ENCODE peak calls at places on chromosome 1, in nine cellular contexts. Y, N, P, F, B, Z, Q, O and T are unnamed samples.
A peak's percentile ranks its signal among the peaks of the same experiment; 100 is the strongest.

GRCh38 chr1:36576118-36576517 is 93.4 kb upstream of the CSF3R start:
- DNase-seq in P (peak; percentile 77), Y (peak; percentile 13), F (peak; percentile 43), O (peak; percentile 40), Z (peak; percentile 24), N (peak; percentile 31), B (peak; percentile 57), Q (no peak), T (peak; percentile 64)

GRCh38 chr1:222040163-222040900 is 298.4 kb upstream of the DUSP10 start:
- DNase-seq in B (no peak), O (no peak), N (no peak), P (no peak), F (no peak), Z (peak; percentile 24), Y (no peak), Q (no peak), T (peak; percentile 64)

GRCh38 chr1:161021168-161021958 is 411 bp upstream of the F11R start:
- DNase-seq in Q (peak; percentile 99), F (peak; percentile 99), B (peak; percentile 100), Y (peak; percentile 78), O (peak; percentile 97), P (peak; percentile 96), N (peak; percentile 57), Z (peak; percentile 78), T (peak; percentile 67)

GRCh38 chr1:1166642-1167415 is 6.9 kb upstream of the TTLL10 start:
- DNase-seq in F (no peak), Q (no peak), Y (no peak), N (no peak), O (peak; percentile 48), P (no peak), Z (no peak), B (no peak), T (no peak)

GRCh38 chr1:107817909-107818308 is 147.1 kb downstream of the VAV3 start:
- DNase-seq in Q (no peak), F (no peak), P (no peak), O (no peak), Y (no peak), B (no peak), Z (no peak), N (no peak), T (no peak)

GRCh38 chr1:196933531-196934189 is 9.9 kb upstream of the CFHR2 start:
- DNase-seq in P (peak; percentile 85), O (no peak), Y (no peak), Z (no peak), F (no peak), B (no peak), Q (no peak), N (no peak), T (no peak)

GRCh38 chr1:38217316-38217715 is 170.7 kb upstream of the POU3F1 start:
- DNase-seq in Z (no peak), P (no peak), Y (no peak), O (no peak), Q (no peak), B (no peak), N (no peak), F (no peak), T (no peak)

GRCh38 chr1:66166746-66167145 is 367.2 kb upstream of the SGIP1 start:
- DNase-seq in F (no peak), Q (no peak), Z (no peak), B (no peak), P (no peak), N (no peak), Y (no peak), O (no peak), T (no peak)

GRCh38 chr1:117606608-117607261 is 887 bp downstream of the TENT5C start:
- DNase-seq in O (peak; percentile 76), P (peak; percentile 83), B (peak; percentile 40), Y (peak; percentile 50), N (no peak), Q (peak; percentile 30), F (no peak), Z (peak; percentile 41), T (no peak)

GRCh38 chr1:40857737-40858136 is 4.4 kb downstream of the CITED4 start:
- DNase-seq in B (no peak), Q (no peak), F (no peak), P (no peak), N (no peak), Z (no peak), O (no peak), Y (no peak), T (no peak)

GRCh38 chr1:204726478-204726877 is 40.9 kb upstream of the LRRN2 start:
- DNase-seq in P (no peak), Z (no peak), B (no peak), N (no peak), Y (no peak), O (no peak), F (peak; percentile 6), Q (no peak), T (no peak)

GRCh38 chr1:167430134-167430848 is 88.0 kb downstream of the CD247 start:
- DNase-seq in F (no peak), Y (no peak), B (no peak), O (no peak), N (no peak), Q (no peak), P (no peak), Z (no peak), T (no peak)

GRCh38 chr1:50417946-50418599 is 5.2 kb downstream of the DMRTA2 start:
- DNase-seq in Z (no peak), Y (no peak), O (no peak), F (no peak), N (no peak), Q (no peak), P (no peak), B (no peak), T (no peak)

GRCh38 chr1:56301791-56302190 is 277.6 kb downstream of the PLPP3 start:
- DNase-seq in P (no peak), F (no peak), Z (no peak), B (no peak), N (no peak), Q (no peak), Y (no peak), O (no peak), T (no peak)

GRCh38 chr1:106049595-106049994 is 1006.9 kb upstream of the PRMT6 start:
- DNase-seq in Y (no peak), N (no peak), P (no peak), B (peak; percentile 34), F (no peak), Z (no peak), Q (no peak), O (no peak), T (no peak)

GRCh38 chr1:106047210-106047609 is 1009.3 kb upstream of the PRMT6 start:
- DNase-seq in Z (no peak), N (no peak), P (no peak), Q (no peak), O (no peak), B (no peak), F (no peak), Y (no peak), T (no peak)
- H3K9me3 ChIP-seq in Z (no peaks in the 10 kb centered on the region), N (no peaks in the 10 kb centered on the region), P (no peaks in the 10 kb centered on the region), Q (no peaks in the 10 kb centered on the region), O (no peaks in the 10 kb centered on the region), B (no peaks in the 10 kb centered on the region), F (peaks cover 12% of the 10 kb centered on the region), Y (no peaks in the 10 kb centered on the region), T (no peaks in the 10 kb centered on the region)

GRCh38 chr1:182625716-182626504 is 21.7 kb upstream of the RGS16 start:
- DNase-seq in B (no peak), Z (no peak), F (no peak), Y (no peak), Q (no peak), N (no peak), O (no peak), P (no peak), T (no peak)

GRCh38 chr1:182628657-182629056 is 24.5 kb upstream of the RGS16 start:
- DNase-seq in N (no peak), F (no peak), B (no peak), O (no peak), P (no peak), Q (no peak), Y (no peak), Z (no peak), T (no peak)

GRCh38 chr1:182624582-182624981 is 20.4 kb upstream of the RGS16 start:
- DNase-seq in N (no peak), Y (no peak), F (no peak), P (no peak), Z (no peak), B (no peak), Q (no peak), O (no peak), T (no peak)

GRCh38 chr1:182629674-182630073 is 25.5 kb upstream of the RGS16 start:
- DNase-seq in P (no peak), O (no peak), Z (no peak), Q (no peak), Y (no peak), F (no peak), N (no peak), B (no peak), T (no peak)

DNA sequence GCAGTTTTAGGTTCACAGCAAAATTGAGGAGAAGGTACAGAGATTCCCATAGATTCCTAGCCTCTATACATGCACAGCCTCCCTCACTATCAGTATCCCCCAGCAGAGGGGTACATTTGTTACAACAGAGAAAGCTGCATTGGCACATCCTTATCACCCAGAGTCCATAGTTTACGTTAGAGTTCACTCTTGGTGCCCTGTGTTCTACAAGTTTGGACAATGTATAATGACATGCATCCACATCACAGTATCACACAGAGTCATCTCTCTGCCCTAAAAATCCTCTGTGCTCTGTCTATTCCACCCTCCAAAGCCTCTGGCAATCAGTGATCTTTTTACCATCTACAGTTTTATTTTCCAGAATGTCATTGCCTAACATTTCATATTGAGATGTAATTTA is 22.3 kb upstream of the RGS16 start:
- DNase-seq in O (no peak), Q (no peak), N (no peak), F (no peak), Y (no peak), P (no peak), Z (no peak), B (no peak), T (no peak)
- H3K4me1 ChIP-seq in O (no peaks in the 10 kb centered on the region), Q (no peaks in the 10 kb centered on the region), N (peaks cover 6% of the 10 kb centered on the region), F (peaks cover 18% of the 10 kb centered on the region), Y (no peaks in the 10 kb centered on the region), P (no peaks in the 10 kb centered on the region), Z (no peaks in the 10 kb centered on the region), B (peaks cover 13% of the 10 kb centered on the region), T (no peaks in the 10 kb centered on the region)

DNA sequence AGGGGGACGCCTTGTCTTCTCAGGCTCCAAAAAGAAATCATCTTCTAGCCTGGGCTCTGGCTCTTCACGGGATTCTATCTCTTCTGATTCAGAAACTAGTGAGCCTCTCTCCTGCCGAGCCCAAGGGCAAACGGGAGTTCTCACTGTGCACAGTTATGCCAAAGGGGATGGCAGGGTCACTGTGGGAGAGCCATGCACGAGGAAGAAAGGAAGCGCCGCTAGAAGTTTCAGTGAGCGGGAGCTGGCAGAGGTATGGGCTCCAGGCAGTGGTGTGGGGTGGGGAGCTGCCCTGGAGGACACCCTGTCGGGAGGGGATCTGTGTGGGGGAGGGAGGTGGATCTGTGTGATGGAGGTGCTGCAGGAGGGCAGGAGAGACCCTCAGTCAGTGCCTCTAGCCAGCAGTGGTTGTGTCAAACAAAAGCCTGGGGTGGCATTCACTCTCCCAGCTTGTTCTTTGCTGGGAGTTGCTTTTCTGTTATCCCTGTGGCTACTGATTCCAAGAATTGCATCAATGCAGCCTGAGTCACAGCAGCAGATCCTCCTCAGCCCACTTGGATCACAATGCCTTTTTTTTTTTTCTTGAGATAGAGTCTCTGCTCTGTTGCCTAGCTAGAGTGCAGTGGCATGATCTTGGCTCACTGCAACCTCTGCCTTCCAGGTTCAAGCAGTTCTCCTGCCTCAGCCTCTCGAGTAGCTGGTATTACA is 21.8 kb downstream of the KDM4A start:
- DNase-seq in N (no peak), P (no peak), Z (no peak), B (no peak), Y (no peak), F (no peak), Q (no peak), O (no peak), T (no peak)
- TF ChIP-seq CTCF in N (no peak), P (no peak), Z (no peak), B (no peak), Y (no peak), F (no peak), Q (no peak), O (no peak), T (no peak)

GRCh38 chr1:4004635-4005430 is 104.8 kb upstream of the C1orf174 start:
- DNase-seq in Z (no peak), B (peak; percentile 18), N (no peak), O (no peak), P (no peak), Y (no peak), F (no peak), Q (no peak), T (peak; percentile 16)
- H3K9me3 ChIP-seq in Z (no peaks in the 10 kb centered on the region), B (no peaks in the 10 kb centered on the region), N (peaks cover 4% of the 10 kb centered on the region), O (peaks cover 2% of the 10 kb centered on the region), P (no peaks in the 10 kb centered on the region), Y (no peaks in the 10 kb centered on the region), F (no peaks in the 10 kb centered on the region), Q (peaks cover 4% of the 10 kb centered on the region), T (no peaks in the 10 kb centered on the region)